ENCODE peak calls at places on chromosomes 7 and 10, in ten cellular contexts. C is K562, H is right lobe of liver, F is gastrocnemius medialis, B is heart left ventricle, M is adrenal gland, D is ovary, P is uterus, G is A549, X is IMR-90. I is an unnamed sample.

GRCh38 chr7:132618956-132619305 is 42.7 kb upstream of the PLXNA4 start:
- DNase-seq in C (no peak), H (no peak), F (no peak), B (no peak), M (no peak), D (no peak), P (no peak), G (no peak), X (peak; percentile 3), I (no peak)

GRCh38 chr7:129376778-129377700 is 57.2 kb upstream of the STRIP2 start:
- DNase-seq in C (no peak), H (no peak), F (no peak), B (no peak), M (no peak), D (no peak), P (no peak), G (no peak), X (peak; percentile 65), I (no peak)

GRCh38 chr10:107546239-107546638 is 381.7 kb upstream of the SORCS1 start:
- DNase-seq in C (no peak), H (no peak), F (no peak), B (no peak), M (no peak), D (no peak), P (no peak), G (no peak), X (peak; percentile 33), I (no peak)

GRCh38 chr7:6123843-6124242 is 92.7 kb downstream of the ANKRD61 start:
- DNase-seq in C (no peak), H (no peak), F (no peak), B (no peak), M (no peak), D (no peak), P (no peak), G (no peak), X (no peak), I (no peak)

GRCh38 chr10:120990831-120991230 is 139.7 kb downstream of the WDR11 start:
- DNase-seq in C (no peak), H (no peak), F (no peak), B (no peak), M (no peak), D (no peak), P (no peak), G (no peak), X (no peak), I (no peak)

GRCh38 chr10:6070647-6071046 is 8.5 kb upstream of the IL2RA start:
- DNase-seq in C (no peak), H (no peak), F (no peak), B (no peak), M (no peak), D (no peak), P (no peak), G (no peak), X (no peak), I (no peak)

GRCh38 chr7:74526780-74527179 is 73.1 kb downstream of the GTF2IRD1 start:
- DNase-seq in C (no peak), H (no peak), F (no peak), B (no peak), M (no peak), D (no peak), P (no peak), G (no peak), X (no peak), I (no peak)

GRCh38 chr10:72133517-72133916 is 45.2 kb upstream of the SPOCK2 start:
- DNase-seq in C (no peak), H (no peak), F (no peak), B (no peak), M (no peak), D (no peak), P (no peak), G (no peak), X (peak; percentile 83), I (no peak)

GRCh38 chr10:109973430-109973829 is 34.4 kb upstream of the ADD3 start:
- DNase-seq in C (no peak), H (no peak), F (no peak), B (no peak), M (no peak), D (no peak), P (no peak), G (no peak), X (no peak), I (no peak)

GRCh38 chr10:109971640-109972039 is 36.1 kb upstream of the ADD3 start:
- DNase-seq in C (no peak), H (no peak), F (no peak), B (no peak), M (no peak), D (no peak), P (no peak), G (no peak), X (no peak), I (no peak)

GRCh38 chr10:109974509-109975191 is 33.1 kb upstream of the ADD3 start:
- DNase-seq in C (no peak), H (no peak), F (no peak), B (no peak), M (peak; percentile 27), D (no peak), P (no peak), G (no peak), X (peak; percentile 22), I (no peak)

GRCh38 chr10:109969907-109970306 is 37.9 kb upstream of the ADD3 start:
- DNase-seq in C (no peak), H (no peak), F (no peak), B (no peak), M (no peak), D (no peak), P (no peak), G (no peak), X (no peak), I (no peak)

GRCh38 chr10:109972372-109973001 is 35.3 kb upstream of the ADD3 start:
- DNase-seq in C (no peak), H (no peak), F (no peak), B (no peak), M (no peak), D (no peak), P (no peak), G (no peak), X (no peak), I (no peak)
- TF ChIP-seq POLR2A in C (no peak), H (no peak), F (no peak), B (no peak), M (no peak), D (no peak), P (no peak), G (no peak), X (no peak), I (no peak)

GRCh38 chr7:47582748-47583740 is 1.1 kb upstream of the TNS3 start:
- DNase-seq in C (no peak), H (no peak), F (no peak), B (no peak), M (no peak), D (peak; percentile 68), P (peak; percentile 72), G (no peak), X (no peak), I (no peak)
- H3K4me3 ChIP-seq in C (no peak overlapping the region), H (peak overlapping the region; percentile 93), F (peak overlapping the region; percentile 75), B (peak overlapping the region; percentile 77), M (no peak overlapping the region), D (no peak overlapping the region), P (peak overlapping the region; percentile 89), G (peak overlapping the region; percentile 83), X (no peak overlapping the region), I (no peak overlapping the region)

DNA sequence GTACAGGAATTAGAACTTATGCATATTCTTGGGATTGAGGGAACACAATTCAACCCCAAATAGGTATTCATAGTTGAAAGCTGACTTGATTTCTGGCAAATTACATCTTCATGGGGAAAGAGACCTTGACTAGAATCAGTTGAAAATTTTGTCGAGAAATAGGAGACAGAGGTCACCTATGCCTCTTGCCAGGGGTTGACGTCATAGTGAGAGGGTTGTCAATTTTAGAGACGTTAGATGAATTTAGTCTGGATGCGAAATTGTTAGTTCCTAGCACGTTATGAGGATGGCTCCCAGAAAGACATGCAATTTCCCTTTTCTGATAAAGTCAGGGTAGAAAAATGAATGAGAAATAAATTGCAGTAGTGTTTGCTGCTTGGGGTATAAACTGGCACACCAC is 59.3 kb downstream of the SEC61G start:
- DNase-seq in C (no peak), H (no peak), F (no peak), B (no peak), M (no peak), D (no peak), P (no peak), G (no peak), X (no peak), I (no peak)
- H3K4me1 ChIP-seq in C (peaks cover 4% of the 10 kb centered on the region), H (no peaks in the 10 kb centered on the region), F (no peaks in the 10 kb centered on the region), B (no peaks in the 10 kb centered on the region), M (no peaks in the 10 kb centered on the region), D (no peaks in the 10 kb centered on the region), P (no peaks in the 10 kb centered on the region), G (no peaks in the 10 kb centered on the region), X (no peaks in the 10 kb centered on the region), I (no peaks in the 10 kb centered on the region)

GRCh38 chr10:77516575-77516974 is 121.0 kb downstream of the KCNMA1 start:
- DNase-seq in C (no peak), H (no peak), F (no peak), B (no peak), M (no peak), D (no peak), P (no peak), G (no peak), X (no peak), I (no peak)
- TF ChIP-seq POLR2A in C (no peak), H (no peak), F (no peak), B (no peak), M (no peak), D (no peak), P (no peak), G (no peak), X (no peak), I (no peak)

I was measured in thyroid gland.